ENCODE peak calls at places on chromosome 10, in six cellular contexts. U is tibial artery, W is small intestine, G is ovary, V is mammary epithelial cell, Y is PC-3. S is an unnamed sample. For H3K4me1, the result is how much of the 10 kb centered on the place peaks cover.

GRCh38 chr10:7756360-7756992 is 31.3 kb downstream of the KIN start:
- DNase-seq in W (peak), V (peak), Y (peak), G (no peak), U (no peak), S (no peak)

GRCh38 chr10:29409241-29410051 is 120.6 kb downstream of the LYZL1 start:
- DNase-seq in U (peak), G (peak), V (peak), Y (peak), W (peak), S (peak)

GRCh38 chr10:58481569-58482109 is 31.0 kb upstream of the BICC1 start:
- DNase-seq in Y (no peak), U (no peak), W (peak), V (no peak), G (no peak), S (no peak)

GRCh38 chr10:129161184-129161583 is 305.9 kb upstream of the MGMT start:
- DNase-seq in W (no peak), G (no peak), U (no peak), V (peak), Y (peak), S (no peak)

GRCh38 chr10:904403-904802 is 27.1 kb downstream of the LARP4B start:
- DNase-seq in U (no peak), W (no peak), V (no peak), Y (no peak), G (no peak), S (no peak)

GRCh38 chr10:101031796-101032636 is 982 bp downstream of the SFXN3 start:
- DNase-seq in Y (peak), U (peak), V (no peak), W (peak), G (peak), S (peak)

GRCh38 chr10:86387221-86387794 is 20.7 kb upstream of the GRID1 start:
- DNase-seq in Y (no peak), G (no peak), U (no peak), W (no peak), V (no peak), S (no peak)

GRCh38 chr10:110307805-110308204 is 3.1 kb upstream of the SMNDC1 start:
- DNase-seq in W (peak), Y (peak), V (no peak), G (no peak), U (no peak), S (no peak)

GRCh38 chr10:26438534-26439269 is 561 bp downstream of the APBB1IP start:
- DNase-seq in U (peak), V (no peak), G (no peak), W (peak), Y (no peak), S (peak)

GRCh38 chr10:57786850-57787750 is 480.6 kb downstream of the IPMK start:
- DNase-seq in G (no peak), U (no peak), Y (no peak), W (no peak), V (no peak), S (no peak)

GRCh38 chr10:15035385-15036301 is 8.1 kb upstream of the OLAH start:
- DNase-seq in Y (peak), G (no peak), W (no peak), U (peak), V (no peak), S (no peak)

GRCh38 chr10:21534611-21535493 is 820 bp downstream of the MLLT10 start:
- DNase-seq in Y (peak), V (peak), W (peak), U (peak), G (peak), S (no peak)

GRCh38 chr10:84743483-84743882 is 415.1 kb downstream of the CCSER2 start:
- DNase-seq in Y (peak), G (no peak), W (no peak), U (no peak), V (no peak), S (no peak)

GRCh38 chr10:15515207-15515606 is 144.1 kb upstream of the FAM171A1 start:
- DNase-seq in U (no peak), W (no peak), V (no peak), Y (no peak), G (no peak), S (no peak)

GRCh38 chr10:77943086-77943901 is 16.7 kb upstream of the DLG5 start:
- DNase-seq in G (no peak), U (no peak), W (no peak), Y (peak), V (peak), S (no peak)

GRCh38 chr10:30300728-30301127 is 48.4 kb downstream of the MTPAP start:
- DNase-seq in Y (no peak), U (no peak), G (no peak), W (no peak), V (no peak), S (no peak)

GRCh38 chr10:63413429-63413828 is 52.3 kb downstream of the JMJD1C start:
- DNase-seq in G (no peak), U (no peak), V (no peak), Y (no peak), W (no peak), S (no peak)

GRCh38 chr10:132626761-132627735 is 89.5 kb downstream of the INPP5A start:
- DNase-seq in W (no peak), Y (no peak), G (peak), V (no peak), U (no peak), S (no peak)
- H3K4me3 ChIP-seq in W (no peak), Y (no peak), G (no peak), V (no peak), U (peak), S (no peak)

DNA sequence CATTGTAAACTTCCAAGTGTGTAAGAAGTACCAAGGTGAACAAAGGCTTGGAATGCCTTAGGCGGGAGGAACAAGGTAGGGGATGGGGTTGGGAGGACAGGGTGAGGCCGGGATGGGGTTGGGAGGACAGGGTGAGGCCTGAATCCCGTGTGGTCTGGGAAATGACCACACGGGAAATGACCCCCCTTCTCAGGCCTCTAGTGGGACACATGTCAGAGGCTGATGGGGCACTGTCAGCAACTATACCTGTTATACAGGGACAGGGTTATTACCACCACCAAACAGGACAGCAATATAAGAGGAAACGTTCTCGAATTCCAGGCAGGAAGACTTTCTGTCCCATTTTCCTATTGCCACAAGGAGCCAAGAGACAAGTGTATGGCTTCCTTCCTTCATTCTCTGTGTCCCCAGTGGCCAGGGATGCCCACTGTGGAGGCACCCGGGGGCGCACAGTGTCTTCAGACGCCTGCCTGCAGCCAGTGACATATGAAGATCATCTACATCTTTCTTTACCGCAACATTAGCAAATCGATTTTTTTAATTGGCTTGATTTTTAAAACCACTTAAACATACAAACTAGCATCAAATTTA is 1.3 kb downstream of the MKI67 start:
- DNase-seq in G (no peak), V (peak), U (no peak), Y (peak), W (peak), S (no peak)
- H3K4me1 ChIP-seq in G (under half), V (under half), U (under half), Y (under half), W (under half), S (under half)

DNA sequence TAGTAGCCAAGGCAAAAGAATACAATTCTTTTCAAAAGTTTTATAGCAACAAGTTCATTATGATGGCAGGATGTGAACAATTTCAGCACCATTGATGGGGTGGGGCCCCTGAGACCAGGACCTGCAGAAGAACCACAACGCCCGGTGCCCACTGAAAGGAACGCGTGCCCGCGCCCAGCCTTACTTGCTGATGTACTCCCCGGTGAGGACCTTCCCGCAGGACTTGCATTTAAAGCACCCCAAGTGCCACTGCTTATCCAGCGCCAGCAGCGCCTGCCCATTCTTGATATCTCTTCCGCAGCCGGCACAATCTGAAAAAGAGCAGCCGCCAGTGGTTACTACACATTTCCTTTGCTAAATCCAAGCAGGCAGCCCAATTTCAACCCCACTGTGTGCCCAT is 110.6 kb downstream of the ABLIM1 start:
- DNase-seq in V (no peak), W (peak), U (no peak), Y (no peak), G (no peak), S (no peak)
- H3K27ac ChIP-seq in V (no peak), W (no peak), U (no peak), Y (no peak), G (no peak), S (peak)

GRCh38 chr10:59623823-59624535 is 85.7 kb downstream of the SLC16A9 start:
- DNase-seq in V (no peak), W (no peak), G (no peak), Y (peak), U (no peak), S (no peak)

GRCh38 chr10:59624951-59625350 is 84.7 kb downstream of the SLC16A9 start:
- DNase-seq in W (no peak), G (no peak), Y (no peak), V (no peak), U (no peak), S (no peak)

GRCh38 chr10:59621771-59622170 is 87.9 kb downstream of the SLC16A9 start:
- DNase-seq in Y (no peak), U (no peak), W (no peak), G (no peak), V (no peak), S (no peak)

GRCh38 chr10:59622320-59622901 is 87.2 kb downstream of the SLC16A9 start:
- DNase-seq in U (peak), Y (peak), G (peak), W (peak), V (peak), S (peak)

DNA sequence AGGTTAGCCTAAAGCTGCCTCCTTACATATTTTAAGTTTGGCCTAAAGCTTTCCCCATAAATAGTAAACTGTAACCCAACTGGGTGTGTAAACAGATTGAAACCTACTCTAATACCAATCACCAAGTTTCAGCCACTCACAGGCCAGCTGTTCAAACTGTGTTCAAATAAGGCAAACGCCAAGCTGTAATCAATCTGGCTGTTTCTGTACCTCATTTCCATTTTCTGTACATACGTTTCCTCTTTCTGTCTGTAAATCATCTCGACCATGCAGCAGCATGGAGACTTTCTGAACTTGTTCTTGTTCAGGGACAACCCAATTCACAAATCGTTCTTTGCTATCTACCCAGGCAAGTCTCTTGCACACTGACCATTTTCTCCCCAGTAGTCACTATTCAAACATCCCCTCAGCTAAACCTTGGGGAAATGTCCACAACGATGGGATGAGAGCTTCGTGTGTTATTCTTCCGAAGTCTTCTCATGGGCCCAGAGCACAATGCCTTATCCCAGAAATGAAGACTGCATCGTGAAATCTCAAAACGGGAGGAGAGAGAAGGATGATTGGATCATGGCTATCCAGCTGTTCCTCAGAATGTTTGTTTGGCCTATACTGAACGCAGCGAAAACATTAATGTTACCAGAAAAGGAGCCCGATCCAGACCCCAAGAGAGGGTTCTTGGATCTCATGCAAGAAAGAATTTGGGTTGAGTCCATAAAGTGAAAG is 86.4 kb downstream of the SLC16A9 start:
- DNase-seq in U (no peak), Y (no peak), W (no peak), G (no peak), V (no peak), S (no peak)
- H3K4me3 ChIP-seq in U (no peak), Y (no peak), W (no peak), G (no peak), V (no peak), S (no peak)

S was measured in naive thymus-derived CD4-positive, alpha-beta T cell.